ENCODE peak calls at places on chromosomes 2 and 18, in five cellular contexts. One of them, this sample, is unnamed.
A peak's percentile ranks its signal among the peaks of the same experiment; 100 is the strongest.

GRCh38 chr2:61493523-61493942 is 22.6 kb upstream of the USP34 start:
- DNase-seq in GM23248: peak; percentile 52
- DNase-seq in foreskin keratinocyte: no peak
- DNase-seq in heart right ventricle: no peak
- DNase-seq in dorsolateral prefrontal cortex: no peak
- DNase-seq in this sample: no peak

GRCh38 chr2:233940376-233941276 is 23.5 kb downstream of the TRPM8 start:
- DNase-seq in GM23248: no peak
- DNase-seq in foreskin keratinocyte: no peak
- DNase-seq in heart right ventricle: no peak
- DNase-seq in dorsolateral prefrontal cortex: no peak
- DNase-seq in this sample: no peak

GRCh38 chr2:60510713-60511112 is 42.7 kb downstream of the BCL11A start:
- DNase-seq in GM23248: no peak
- DNase-seq in foreskin keratinocyte: no peak
- DNase-seq in heart right ventricle: no peak
- DNase-seq in dorsolateral prefrontal cortex: no peak
- DNase-seq in this sample: no peak

GRCh38 chr2:64204716-64205115 is 60.5 kb upstream of the PELI1 start:
- DNase-seq in GM23248: no peak
- DNase-seq in foreskin keratinocyte: no peak
- DNase-seq in heart right ventricle: no peak
- DNase-seq in dorsolateral prefrontal cortex: no peak
- DNase-seq in this sample: no peak

GRCh38 chr2:234989183-234989701 is 37.4 kb downstream of the SH3BP4 start:
- DNase-seq in GM23248: no peak
- DNase-seq in foreskin keratinocyte: peak; percentile 53
- DNase-seq in heart right ventricle: peak; percentile 75
- DNase-seq in dorsolateral prefrontal cortex: peak; percentile 48
- DNase-seq in this sample: no peak

GRCh38 chr2:156986339-156986988 is 271.0 kb upstream of the GALNT5 start:
- DNase-seq in GM23248: no peak
- DNase-seq in foreskin keratinocyte: no peak
- DNase-seq in heart right ventricle: no peak
- DNase-seq in dorsolateral prefrontal cortex: no peak
- DNase-seq in this sample: no peak

GRCh38 chr18:63254716-63255399 is 64.7 kb downstream of the BCL2 start:
- DNase-seq in GM23248: no peak
- DNase-seq in foreskin keratinocyte: no peak
- DNase-seq in heart right ventricle: no peak
- DNase-seq in dorsolateral prefrontal cortex: no peak
- DNase-seq in this sample: no peak

GRCh38 chr18:48053881-48054586 is 123.6 kb upstream of the SMAD2 start:
- DNase-seq in GM23248: no peak
- DNase-seq in foreskin keratinocyte: no peak
- DNase-seq in heart right ventricle: no peak
- DNase-seq in dorsolateral prefrontal cortex: no peak
- DNase-seq in this sample: no peak

GRCh38 chr18:4603955-4604354 is 148.8 kb upstream of the DLGAP1 start:
- DNase-seq in GM23248: no peak
- DNase-seq in foreskin keratinocyte: no peak
- DNase-seq in heart right ventricle: no peak
- DNase-seq in dorsolateral prefrontal cortex: no peak
- DNase-seq in this sample: no peak

GRCh38 chr2:1571477-1572417 is 158.5 kb downstream of the TPO start:
- DNase-seq in GM23248: no peak
- DNase-seq in foreskin keratinocyte: no peak
- DNase-seq in heart right ventricle: no peak
- DNase-seq in dorsolateral prefrontal cortex: no peak
- DNase-seq in this sample: no peak

GRCh38 chr2:64119369-64119768 is 24.9 kb downstream of the PELI1 start:
- DNase-seq in GM23248: no peak
- DNase-seq in foreskin keratinocyte: no peak
- DNase-seq in heart right ventricle: no peak
- DNase-seq in dorsolateral prefrontal cortex: no peak
- DNase-seq in this sample: no peak

GRCh38 chr2:118431188-118431562 is 342.9 kb downstream of the INSIG2 start:
- DNase-seq in GM23248: peak; percentile 62
- DNase-seq in foreskin keratinocyte: peak; percentile 45
- DNase-seq in heart right ventricle: no peak
- DNase-seq in dorsolateral prefrontal cortex: no peak
- DNase-seq in this sample: no peak

GRCh38 chr2:241490444-241490760 is 18.0 kb downstream of the STK25 start:
- DNase-seq in GM23248: peak; percentile 28
- DNase-seq in foreskin keratinocyte: no peak
- DNase-seq in heart right ventricle: no peak
- DNase-seq in dorsolateral prefrontal cortex: no peak
- DNase-seq in this sample: no peak

GRCh38 chr18:75139226-75139911 is 69.6 kb downstream of the PTGR3 start:
- DNase-seq in GM23248: no peak
- DNase-seq in foreskin keratinocyte: no peak
- DNase-seq in heart right ventricle: no peak
- DNase-seq in dorsolateral prefrontal cortex: no peak
- DNase-seq in this sample: no peak

GRCh38 chr2:152309352-152310214 is 25.4 kb upstream of the FMNL2 start:
- DNase-seq in GM23248: no peak
- DNase-seq in foreskin keratinocyte: no peak
- DNase-seq in heart right ventricle: no peak
- DNase-seq in dorsolateral prefrontal cortex: no peak
- DNase-seq in this sample: no peak

GRCh38 chr2:13919981-13920382 is 712.5 kb upstream of the LRATD1 start:
- DNase-seq in GM23248: peak; percentile 51
- DNase-seq in foreskin keratinocyte: peak; percentile 88
- DNase-seq in heart right ventricle: no peak
- DNase-seq in dorsolateral prefrontal cortex: no peak
- DNase-seq in this sample: no peak

GRCh38 chr2:69082430-69082997 is 69.5 kb downstream of the ANTXR1 start:
- DNase-seq in GM23248: peak; percentile 79
- DNase-seq in foreskin keratinocyte: peak; percentile 90
- DNase-seq in heart right ventricle: peak; percentile 23
- DNase-seq in dorsolateral prefrontal cortex: no peak
- DNase-seq in this sample: no peak

GRCh38 chr2:86788881-86789686 is 1.6 kb downstream of the CD8A start:
- DNase-seq in GM23248: peak; percentile 37
- DNase-seq in foreskin keratinocyte: no peak
- DNase-seq in heart right ventricle: no peak
- DNase-seq in dorsolateral prefrontal cortex: no peak
- DNase-seq in this sample: no peak

GRCh38 chr2:240713071-240713927 is 21.6 kb downstream of the AQP12A start:
- DNase-seq in GM23248: no peak
- DNase-seq in foreskin keratinocyte: no peak
- DNase-seq in heart right ventricle: no peak
- DNase-seq in dorsolateral prefrontal cortex: no peak
- DNase-seq in this sample: no peak

GRCh38 chr2:100747551-100747950 is 72.4 kb upstream of the NPAS2 start:
- DNase-seq in GM23248: peak; percentile 66
- DNase-seq in foreskin keratinocyte: peak; percentile 37
- DNase-seq in heart right ventricle: no peak
- DNase-seq in dorsolateral prefrontal cortex: no peak
- DNase-seq in this sample: no peak

GRCh38 chr2:70716951-70717350 is 51.0 kb downstream of the ADD2 start:
- DNase-seq in GM23248: no peak
- DNase-seq in foreskin keratinocyte: no peak
- DNase-seq in heart right ventricle: no peak
- DNase-seq in dorsolateral prefrontal cortex: no peak
- DNase-seq in this sample: no peak

GRCh38 chr2:212245868-212246267 is 292.7 kb downstream of the ERBB4 start:
- DNase-seq in GM23248: no peak
- DNase-seq in foreskin keratinocyte: no peak
- DNase-seq in heart right ventricle: no peak
- DNase-seq in dorsolateral prefrontal cortex: no peak
- DNase-seq in this sample: no peak

GRCh38 chr18:58402247-58402646 is 226.6 kb downstream of the ALPK2 start:
- DNase-seq in GM23248: no peak
- DNase-seq in foreskin keratinocyte: peak; percentile 71
- DNase-seq in heart right ventricle: no peak
- DNase-seq in dorsolateral prefrontal cortex: no peak
- DNase-seq in this sample: no peak

GRCh38 chr18:21735452-21736015 is 5.1 kb upstream of the MIB1 start:
- DNase-seq in GM23248: no peak
- DNase-seq in foreskin keratinocyte: no peak
- DNase-seq in heart right ventricle: peak; percentile 24
- DNase-seq in dorsolateral prefrontal cortex: no peak
- DNase-seq in this sample: peak; percentile 43

GRCh38 chr2:159968282-159968900 is 94.0 kb downstream of the PLA2R1 start:
- DNase-seq in GM23248: peak; percentile 61
- DNase-seq in foreskin keratinocyte: peak; percentile 15
- DNase-seq in heart right ventricle: peak; percentile 32
- DNase-seq in dorsolateral prefrontal cortex: no peak
- DNase-seq in this sample: no peak

GRCh38 chr2:101473911-101474751 is 781 bp downstream of the RFX8 start:
- DNase-seq in GM23248: peak; percentile 82
- DNase-seq in foreskin keratinocyte: no peak
- DNase-seq in heart right ventricle: peak; percentile 66
- DNase-seq in dorsolateral prefrontal cortex: peak; percentile 39
- DNase-seq in this sample: peak; percentile 7

GRCh38 chr2:10501521-10501961 is 53.4 kb upstream of the ODC1 start:
- DNase-seq in GM23248: no peak
- DNase-seq in foreskin keratinocyte: no peak
- DNase-seq in heart right ventricle: no peak
- DNase-seq in dorsolateral prefrontal cortex: no peak
- DNase-seq in this sample: no peak

GRCh38 chr2:237144516-237144915 is 58.8 kb downstream of the COPS8 start:
- DNase-seq in GM23248: no peak
- DNase-seq in foreskin keratinocyte: no peak
- DNase-seq in heart right ventricle: no peak
- DNase-seq in dorsolateral prefrontal cortex: no peak
- DNase-seq in this sample: no peak

GRCh38 chr18:22980394-22980793 is 47.3 kb downstream of the RBBP8 start:
- DNase-seq in GM23248: no peak
- DNase-seq in foreskin keratinocyte: no peak
- DNase-seq in heart right ventricle: no peak
- DNase-seq in dorsolateral prefrontal cortex: no peak
- DNase-seq in this sample: no peak

GRCh38 chr2:163417596-163418337 is 318.0 kb downstream of the FIGN start:
- DNase-seq in GM23248: no peak
- DNase-seq in foreskin keratinocyte: no peak
- DNase-seq in heart right ventricle: no peak
- DNase-seq in dorsolateral prefrontal cortex: no peak
- DNase-seq in this sample: no peak
- H3K27ac ChIP-seq in GM23248: no peak overlapping the region
- H3K27ac ChIP-seq in foreskin keratinocyte: no peak overlapping the region
- H3K27ac ChIP-seq in heart right ventricle: no peak overlapping the region
- H3K27ac ChIP-seq in dorsolateral prefrontal cortex: no peak overlapping the region
- H3K27ac ChIP-seq in this sample: no peak overlapping the region

DNA sequence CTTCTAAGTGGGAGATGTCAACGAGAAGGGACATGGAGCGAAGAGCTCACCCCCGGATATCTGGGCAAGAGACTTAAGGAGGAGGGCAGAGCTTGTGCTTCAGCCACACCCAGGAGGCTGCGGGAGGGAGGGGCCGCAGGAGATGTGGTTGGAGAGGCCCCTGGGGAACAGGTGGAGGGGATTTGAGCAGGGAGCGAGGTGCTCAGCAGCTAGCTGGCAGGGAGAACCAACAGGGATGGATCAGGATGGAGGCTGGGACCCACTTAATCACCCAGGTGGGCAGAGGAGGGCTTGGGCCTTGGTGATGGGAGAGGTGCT is 78.3 kb downstream of the MBP start:
- DNase-seq in GM23248: no peak
- DNase-seq in foreskin keratinocyte: no peak
- DNase-seq in heart right ventricle: no peak
- DNase-seq in dorsolateral prefrontal cortex: no peak
- DNase-seq in this sample: peak; percentile 31
- H3K27ac ChIP-seq in GM23248: peak overlapping the region; percentile 46
- H3K27ac ChIP-seq in foreskin keratinocyte: no peak overlapping the region
- H3K27ac ChIP-seq in heart right ventricle: peak overlapping the region; percentile 18
- H3K27ac ChIP-seq in dorsolateral prefrontal cortex: peak overlapping the region; percentile 93
- H3K27ac ChIP-seq in this sample: peak overlapping the region; percentile 92

DNA sequence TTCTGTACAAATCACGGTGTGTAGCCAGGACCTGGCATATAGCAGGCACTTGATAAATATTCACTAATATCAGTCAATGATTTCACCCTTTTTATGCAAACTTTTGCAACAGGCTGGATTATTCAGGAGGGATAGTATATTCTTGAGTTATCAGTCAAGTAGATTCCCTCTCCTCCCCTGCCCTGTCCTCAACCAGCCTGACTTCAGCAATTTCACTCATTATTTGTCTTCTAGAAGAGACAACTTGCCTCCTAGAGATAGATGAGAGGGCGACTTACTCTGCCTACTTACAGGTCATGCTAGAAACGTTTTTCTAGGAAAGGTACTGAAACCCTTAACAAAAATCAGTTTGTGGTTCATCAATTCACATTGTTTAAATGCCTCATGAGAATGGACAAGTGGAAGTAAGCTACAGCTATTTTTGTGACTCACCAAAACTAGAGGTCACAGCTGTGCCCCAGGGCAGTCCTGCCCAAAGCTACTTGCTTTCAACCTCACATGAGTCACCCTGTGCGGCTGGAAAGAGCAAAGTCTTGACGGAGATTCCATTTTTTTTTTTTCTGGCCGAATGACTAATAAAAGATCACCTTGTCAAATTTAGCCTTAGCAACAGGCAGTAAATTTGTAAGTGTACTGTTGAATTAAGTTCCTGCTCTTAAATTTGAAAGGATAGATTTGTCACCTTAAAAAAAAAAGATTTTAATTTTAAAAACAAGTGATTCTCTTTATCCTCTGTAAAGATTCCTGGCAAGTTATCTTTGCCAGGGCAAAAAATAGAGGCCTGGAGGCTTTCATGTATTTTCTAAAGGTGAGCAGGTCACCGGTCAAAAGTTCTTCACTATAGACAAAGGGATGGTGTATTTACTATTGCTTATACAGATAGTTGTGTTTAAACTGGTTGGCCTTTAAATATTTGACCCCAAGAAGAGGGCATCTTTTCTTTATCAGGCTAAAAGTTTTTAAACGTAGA is 109.0 kb upstream of the SLC35G4 start:
- DNase-seq in GM23248: peak; percentile 99
- DNase-seq in foreskin keratinocyte: peak; percentile 97
- DNase-seq in heart right ventricle: no peak
- DNase-seq in dorsolateral prefrontal cortex: no peak
- DNase-seq in this sample: no peak
- H3K27ac ChIP-seq in GM23248: peak overlapping the region; percentile 44
- H3K27ac ChIP-seq in foreskin keratinocyte: no peak overlapping the region
- H3K27ac ChIP-seq in heart right ventricle: no peak overlapping the region
- H3K27ac ChIP-seq in dorsolateral prefrontal cortex: no peak overlapping the region
- H3K27ac ChIP-seq in this sample: no peak overlapping the region

GRCh38 chr2:121804340-121804739 is 48.9 kb downstream of the TSN start:
- DNase-seq in GM23248: no peak
- DNase-seq in foreskin keratinocyte: no peak
- DNase-seq in heart right ventricle: no peak
- DNase-seq in dorsolateral prefrontal cortex: no peak
- DNase-seq in this sample: no peak
- H3K27ac ChIP-seq in GM23248: no peak overlapping the region
- H3K27ac ChIP-seq in foreskin keratinocyte: no peak overlapping the region
- H3K27ac ChIP-seq in heart right ventricle: no peak overlapping the region
- H3K27ac ChIP-seq in dorsolateral prefrontal cortex: no peak overlapping the region
- H3K27ac ChIP-seq in this sample: no peak overlapping the region

GRCh38 chr2:47811668-47812067 is 28.7 kb downstream of the MSH6 start:
- DNase-seq in GM23248: no peak
- DNase-seq in foreskin keratinocyte: no peak
- DNase-seq in heart right ventricle: no peak
- DNase-seq in dorsolateral prefrontal cortex: no peak
- DNase-seq in this sample: no peak
- H3K27ac ChIP-seq in GM23248: no peak overlapping the region
- H3K27ac ChIP-seq in foreskin keratinocyte: no peak overlapping the region
- H3K27ac ChIP-seq in heart right ventricle: no peak overlapping the region
- H3K27ac ChIP-seq in dorsolateral prefrontal cortex: no peak overlapping the region
- H3K27ac ChIP-seq in this sample: no peak overlapping the region

This sample was measured in CD4-positive, alpha-beta T cell.